ENCODE peak calls at places on chromosomes 12 and 14, in four cellular contexts. L, W, V and A are unnamed samples.

GRCh38 chr14:68822964-68823363 is 30.1 kb upstream of the ZFP36L1 start:
- DNase-seq in L (no peak), W (no peak), V (no peak), A (no peak)

GRCh38 chr12:69966839-69967238 is 141.8 kb downstream of the MYRFL start:
- DNase-seq in W (no peak), L (peak; percentile 33), V (no peak), A (no peak)

GRCh38 chr14:37083599-37083998 is 88.8 kb downstream of the SLC25A21 start:
- DNase-seq in V (no peak), L (no peak), W (peak; percentile 36), A (no peak)

GRCh38 chr14:70981005-70981952 is 74.0 kb downstream of the PCNX1 start:
- DNase-seq in V (no peak), W (peak; percentile 89), L (peak; percentile 7), A (no peak)

GRCh38 chr12:53963434-53964314 is 9.0 kb downstream of the HOXC12 start:
- DNase-seq in L (no peak), W (no peak), V (no peak), A (no peak)

GRCh38 chr12:8692573-8692972 is 5.2 kb upstream of the RIMKLB start:
- DNase-seq in L (peak; percentile 79), V (no peak), W (peak; percentile 93), A (no peak)

GRCh38 chr14:58777541-58777979 is 139.8 kb downstream of the DACT1 start:
- DNase-seq in L (no peak), W (no peak), V (no peak), A (no peak)

GRCh38 chr12:95608252-95609033 is 57.2 kb upstream of the USP44 start:
- DNase-seq in W (peak; percentile 86), L (peak; percentile 71), V (peak; percentile 75), A (peak; percentile 57)

GRCh38 chr14:90299408-90299807 is 32.3 kb downstream of the NRDE2 start:
- DNase-seq in L (no peak), W (no peak), V (no peak), A (no peak)

GRCh38 chr14:63032056-63032455 is 13.2 kb downstream of the KCNH5 start:
- DNase-seq in W (no peak), L (peak; percentile 3), V (no peak), A (no peak)

GRCh38 chr12:32201996-32202395 is 95.3 kb downstream of the BICD1 start:
- DNase-seq in W (no peak), L (no peak), V (no peak), A (no peak)

GRCh38 chr14:68666206-68666730 is 126.6 kb downstream of the ZFP36L1 start:
- DNase-seq in L (peak; percentile 43), W (no peak), V (no peak), A (no peak)

GRCh38 chr14:67668559-67668958 is 5.9 kb downstream of the VTI1B start:
- DNase-seq in L (no peak), W (no peak), V (no peak), A (no peak)

GRCh38 chr12:132084681-132085635 is 59.2 kb downstream of the DDX51 start:
- DNase-seq in L (peak; percentile 67), W (peak; percentile 86), V (peak; percentile 75), A (peak; percentile 13)

GRCh38 chr12:81942588-81942987 is 183.4 kb upstream of the PPFIA2 start:
- DNase-seq in L (no peak), V (no peak), W (no peak), A (no peak)
- H3K4me3 ChIP-seq in L (no peak overlapping the region), V (no peak overlapping the region), W (no peak overlapping the region), A (no peak overlapping the region)

GRCh38 chr14:38616959-38617358 is 361.1 kb upstream of the CLEC14A start:
- DNase-seq in L (peak; percentile 1), W (no peak), V (peak; percentile 36), A (no peak)

GRCh38 chr14:38623661-38624060 is 367.8 kb upstream of the CLEC14A start:
- DNase-seq in V (no peak), L (no peak), W (no peak), A (no peak)

GRCh38 chr14:38618514-38618913 is 362.6 kb upstream of the CLEC14A start:
- DNase-seq in L (no peak), W (no peak), V (no peak), A (no peak)
- TF ChIP-seq CTCF in L (no peak), W (no peak), V (no peak), A (peak; percentile 26)

DNA sequence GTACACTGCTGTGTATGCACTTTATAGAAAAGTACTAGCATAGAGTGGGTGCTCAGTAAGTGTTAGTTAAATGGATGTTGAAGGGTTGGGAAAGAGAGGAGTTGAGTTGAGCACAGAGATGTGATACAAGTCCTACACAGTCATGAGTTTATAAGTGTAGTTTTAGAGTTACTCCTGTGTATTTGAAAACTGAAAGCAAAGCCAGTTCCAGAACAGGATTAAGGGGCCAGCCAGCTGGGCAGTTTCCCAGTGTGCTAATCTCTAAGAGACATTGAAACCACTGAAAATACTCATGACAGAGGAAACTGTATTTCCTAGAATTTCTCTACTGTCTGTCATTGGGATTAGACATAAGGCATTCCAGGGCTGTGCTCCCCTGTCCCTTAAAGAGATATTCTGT is 101.0 kb downstream of the DERA start:
- DNase-seq in V (no peak), L (peak; percentile 86), W (peak; percentile 56), A (peak; percentile 85)
- H3K4me3 ChIP-seq in V (no peak overlapping the region), L (no peak overlapping the region), W (peak overlapping the region; percentile 48), A (no peak overlapping the region)

GRCh38 chr12:108373111-108373510 is 34.0 kb upstream of the CMKLR1 start:
- DNase-seq in L (no peak), W (no peak), V (no peak), A (no peak)
- TF ChIP-seq CTCF in L (no peak), W (peak; percentile 34), V (no peak), A (peak; percentile 30)

GRCh38 chr14:99325016-99325415 is 53.0 kb upstream of the BCL11B start:
- DNase-seq in V (no peak), W (no peak), L (no peak), A (no peak)

GRCh38 chr14:99327458-99328250 is 55.7 kb upstream of the BCL11B start:
- DNase-seq in L (no peak), V (no peak), W (no peak), A (no peak)

GRCh38 chr14:99325591-99325990 is 53.6 kb upstream of the BCL11B start:
- DNase-seq in V (peak; percentile 26), L (no peak), W (no peak), A (no peak)

GRCh38 chr14:99327050-99327449 is 55.1 kb upstream of the BCL11B start:
- DNase-seq in L (no peak), W (no peak), V (no peak), A (no peak)

GRCh38 chr14:99326041-99326710 is 54.2 kb upstream of the BCL11B start:
- DNase-seq in W (no peak), V (peak; percentile 5), L (no peak), A (no peak)
- H3K4me3 ChIP-seq in W (no peak overlapping the region), V (no peak overlapping the region), L (no peak overlapping the region), A (no peak overlapping the region)

GRCh38 chr12:117100251-117100650 is 1.0 kb upstream of the TESC start:
- DNase-seq in V (no peak), L (peak; percentile 26), W (peak; percentile 97), A (no peak)
- TF ChIP-seq CTCF in V (no peak), L (peak; percentile 37), W (peak; percentile 46), A (peak; percentile 33)